ENCODE peak calls at places on chromosomes 4 and X, in ten cellular contexts. J is CD8-positive, alpha-beta T cell; E is lung microvascular endothelial cell; I is hypothalamus; V is stimulated activated CD4-positive, alpha-beta T cell treated with anti-CD3 and anti-CD28 coated beads, Interleukin-2, amount 100 ng/mL, for 24 hours; Z is RPMI7951; U is Caki2; X is NCI-H1105; K is sciatic nerve; O is Right ventricle myocardium inferior. D is an unnamed sample.

GRCh38 chr4:76950846-76951321 is 1.3 kb downstream of the SEPTIN11 start:
- DNase-seq in E (peak), J (no peak), V (peak), K (peak), I (no peak), U (peak), X (peak), Z (peak), O (peak), D (peak)

GRCh38 chrX:27336466-27337091 is 126.6 kb downstream of the PPP4R3C start:
- DNase-seq in I (no peak), J (peak), O (no peak), K (peak), U (peak), Z (peak), V (peak), E (peak), X (no peak), D (no peak)

GRCh38 chrX:31269914-31270313 is 198.1 kb upstream of the FTHL17 start:
- DNase-seq in J (no peak), U (no peak), O (no peak), X (no peak), E (no peak), K (no peak), Z (no peak), I (no peak), V (no peak), D (no peak)

GRCh38 chrX:13005671-13006473 is 31.0 kb downstream of the TMSB4X start:
- DNase-seq in V (peak), I (no peak), K (no peak), O (no peak), X (no peak), Z (peak), E (peak), U (no peak), J (no peak), D (peak)

GRCh38 chr4:186669159-186669720 is 54.4 kb downstream of the FAT1 start:
- DNase-seq in E (peak), K (no peak), I (no peak), X (no peak), V (no peak), U (no peak), Z (peak), O (no peak), J (no peak), D (no peak)

GRCh38 chr4:18051281-18051680 is 29.7 kb upstream of the LCORL start:
- DNase-seq in J (no peak), V (no peak), Z (peak), E (no peak), X (no peak), O (no peak), K (no peak), U (no peak), I (no peak), D (no peak)

GRCh38 chrX:119755981-119756533 is 2.3 kb upstream of the SOWAHD start:
- DNase-seq in X (no peak), J (peak), K (no peak), V (peak), O (no peak), U (no peak), E (no peak), Z (no peak), I (no peak), D (no peak)

GRCh38 chr4:1711055-1711905 is 839 bp downstream of the SLBP start:
- DNase-seq in K (peak), V (peak), Z (peak), X (no peak), U (peak), E (peak), I (no peak), J (peak), O (peak), D (peak)

GRCh38 chr4:78543424-78544238 is 7.9 kb upstream of the ANXA3 start:
- DNase-seq in K (no peak), U (no peak), V (no peak), O (no peak), J (no peak), Z (peak), X (no peak), I (no peak), E (no peak), D (no peak)

GRCh38 chr4:176443117-176443516 is 123.4 kb downstream of the SPCS3 start:
- DNase-seq in O (no peak), V (no peak), X (no peak), I (no peak), E (peak), U (peak), Z (peak), J (no peak), K (no peak), D (no peak)

GRCh38 chr4:48380583-48381167 is 39.3 kb downstream of the SLAIN2 start:
- DNase-seq in V (no peak), O (no peak), K (no peak), J (no peak), U (no peak), X (no peak), I (no peak), E (peak), Z (no peak), D (no peak)

GRCh38 chrX:44767308-44767707 is 76.5 kb upstream of the DUSP21 start:
- DNase-seq in J (no peak), U (no peak), Z (no peak), E (no peak), K (no peak), I (no peak), V (no peak), O (no peak), X (no peak), D (no peak)

GRCh38 chr4:7673111-7673510 is 238.4 kb upstream of the PSAPL1 start:
- DNase-seq in K (no peak), J (no peak), X (no peak), E (no peak), O (no peak), I (no peak), V (no peak), Z (no peak), U (no peak), D (peak)

GRCh38 chrX:109733658-109734022 is 583 bp upstream of the ACSL4 start:
- DNase-seq in E (peak), O (no peak), V (no peak), K (no peak), Z (no peak), J (no peak), I (no peak), X (no peak), U (no peak), D (no peak)

GRCh38 chrX:9844936-9845573 is 58.8 kb downstream of the SHROOM2 start:
- DNase-seq in E (no peak), X (no peak), I (no peak), Z (no peak), J (no peak), U (no peak), V (no peak), K (no peak), O (no peak), D (peak)

GRCh38 chr4:144189121-144189520 is 48.6 kb upstream of the GYPA start:
- DNase-seq in V (no peak), J (no peak), U (no peak), K (no peak), O (no peak), E (no peak), X (no peak), I (no peak), Z (no peak), D (no peak)

GRCh38 chr4:48329976-48330375 is 11.4 kb upstream of the SLAIN2 start:
- DNase-seq in J (no peak), O (no peak), K (no peak), Z (peak), X (no peak), U (peak), V (no peak), E (peak), I (no peak), D (no peak)

GRCh38 chr4:19924761-19925160 is 326.9 kb upstream of the SLIT2 start:
- DNase-seq in V (no peak), E (peak), Z (peak), K (no peak), X (no peak), I (no peak), U (no peak), J (no peak), O (no peak), D (no peak)

GRCh38 chr4:153776601-153777000 is 12.3 kb downstream of the SFRP2 start:
- DNase-seq in U (no peak), J (no peak), K (no peak), V (no peak), Z (no peak), X (no peak), O (no peak), I (no peak), E (no peak), D (no peak)